ENCODE peak calls at places on chromosomes 11 and 22, in five cellular contexts. One of them, this sample, is unnamed.

GRCh38 chr22:49427341-49427740 is 400.3 kb downstream of the BRD1 start:
- DNase-seq in cardiac muscle cell: no peak
- DNase-seq in fibroblast of mammary gland: no peak
- DNase-seq in GM13977: no peak
- DNase-seq in A549: no peak
- DNase-seq in this sample: no peak

GRCh38 chr11:84819128-84819527 is 808.0 kb downstream of the DLG2 start:
- DNase-seq in cardiac muscle cell: no peak
- DNase-seq in fibroblast of mammary gland: peak
- DNase-seq in GM13977: no peak
- DNase-seq in A549: no peak
- DNase-seq in this sample: no peak

GRCh38 chr11:8111636-8112035 is 30.6 kb downstream of the TUB start:
- DNase-seq in cardiac muscle cell: no peak
- DNase-seq in fibroblast of mammary gland: no peak
- DNase-seq in GM13977: no peak
- DNase-seq in A549: no peak
- DNase-seq in this sample: no peak

GRCh38 chr11:92846542-92847125 is 122.8 kb upstream of the MTNR1B start:
- DNase-seq in cardiac muscle cell: no peak
- DNase-seq in fibroblast of mammary gland: no peak
- DNase-seq in GM13977: no peak
- DNase-seq in A549: no peak
- DNase-seq in this sample: no peak

GRCh38 chr22:45009881-45010531 is at the start of gene PHF21B:
- DNase-seq in cardiac muscle cell: peak
- DNase-seq in fibroblast of mammary gland: peak
- DNase-seq in GM13977: peak
- DNase-seq in A549: peak
- DNase-seq in this sample: peak

GRCh38 chr11:46342237-46342636 is 5.0 kb upstream of the DGKZ start:
- DNase-seq in cardiac muscle cell: peak
- DNase-seq in fibroblast of mammary gland: no peak
- DNase-seq in GM13977: no peak
- DNase-seq in A549: no peak
- DNase-seq in this sample: no peak

GRCh38 chr11:132278801-132279574 is 908.6 kb downstream of the NTM start:
- DNase-seq in cardiac muscle cell: peak
- DNase-seq in fibroblast of mammary gland: peak
- DNase-seq in GM13977: peak
- DNase-seq in A549: no peak
- DNase-seq in this sample: no peak

GRCh38 chr11:75467311-75467710 is 34.3 kb upstream of the KLHL35 start:
- DNase-seq in cardiac muscle cell: no peak
- DNase-seq in fibroblast of mammary gland: no peak
- DNase-seq in GM13977: no peak
- DNase-seq in A549: no peak
- DNase-seq in this sample: no peak

GRCh38 chr22:26835929-26836528 is 178.6 kb downstream of the MIAT start:
- DNase-seq in cardiac muscle cell: peak
- DNase-seq in fibroblast of mammary gland: peak
- DNase-seq in GM13977: peak
- DNase-seq in A549: peak
- DNase-seq in this sample: peak

GRCh38 chr22:47923011-47923427 is 1160.6 kb downstream of the TBC1D22A start:
- DNase-seq in cardiac muscle cell: no peak
- DNase-seq in fibroblast of mammary gland: no peak
- DNase-seq in GM13977: no peak
- DNase-seq in A549: no peak
- DNase-seq in this sample: no peak

GRCh38 chr22:39290248-39290720 is 29.1 kb downstream of the RPL3 start:
- DNase-seq in cardiac muscle cell: no peak
- DNase-seq in fibroblast of mammary gland: no peak
- DNase-seq in GM13977: no peak
- DNase-seq in A549: no peak
- DNase-seq in this sample: no peak

GRCh38 chr11:34621876-34622275 is 983 bp downstream of the EHF start:
- DNase-seq in cardiac muscle cell: no peak
- DNase-seq in fibroblast of mammary gland: peak
- DNase-seq in GM13977: no peak
- DNase-seq in A549: no peak
- DNase-seq in this sample: no peak

GRCh38 chr11:107591098-107591445 is at the start of gene ELMOD1:
- DNase-seq in cardiac muscle cell: peak
- DNase-seq in fibroblast of mammary gland: peak
- DNase-seq in GM13977: peak
- DNase-seq in A549: peak
- DNase-seq in this sample: peak

GRCh38 chr11:538431-539051 is 1.2 kb downstream of the LRRC56 start:
- DNase-seq in cardiac muscle cell: no peak
- DNase-seq in fibroblast of mammary gland: no peak
- DNase-seq in GM13977: no peak
- DNase-seq in A549: no peak
- DNase-seq in this sample: peak

GRCh38 chr22:23263651-23264555 is 83.6 kb downstream of the BCR start:
- DNase-seq in cardiac muscle cell: no peak
- DNase-seq in fibroblast of mammary gland: peak
- DNase-seq in GM13977: no peak
- DNase-seq in A549: no peak
- DNase-seq in this sample: no peak

GRCh38 chr11:71580057-71581003 is 2.3 kb downstream of the KRTAP5-11 start:
- DNase-seq in cardiac muscle cell: peak
- DNase-seq in fibroblast of mammary gland: peak
- DNase-seq in GM13977: peak
- DNase-seq in A549: peak
- DNase-seq in this sample: peak

GRCh38 chr11:126192386-126192785 is 19.1 kb downstream of the RPUSD4 start:
- DNase-seq in cardiac muscle cell: no peak
- DNase-seq in fibroblast of mammary gland: no peak
- DNase-seq in GM13977: no peak
- DNase-seq in A549: no peak
- DNase-seq in this sample: no peak

GRCh38 chr11:122741613-122742012 is 86.1 kb downstream of the UBASH3B start:
- DNase-seq in cardiac muscle cell: peak
- DNase-seq in fibroblast of mammary gland: peak
- DNase-seq in GM13977: no peak
- DNase-seq in A549: no peak
- DNase-seq in this sample: no peak

GRCh38 chr11:92709329-92709728 is 260.1 kb upstream of the MTNR1B start:
- DNase-seq in cardiac muscle cell: no peak
- DNase-seq in fibroblast of mammary gland: no peak
- DNase-seq in GM13977: no peak
- DNase-seq in A549: no peak
- DNase-seq in this sample: no peak

GRCh38 chr11:120756931-120757330 is 245.4 kb downstream of the GRIK4 start:
- DNase-seq in cardiac muscle cell: no peak
- DNase-seq in fibroblast of mammary gland: no peak
- DNase-seq in GM13977: no peak
- DNase-seq in A549: no peak
- DNase-seq in this sample: no peak

GRCh38 chr11:65574963-65575567 is 788 bp upstream of the EHBP1L1 start:
- DNase-seq in cardiac muscle cell: no peak
- DNase-seq in fibroblast of mammary gland: peak
- DNase-seq in GM13977: peak
- DNase-seq in A549: no peak
- DNase-seq in this sample: no peak

GRCh38 chr11:81870066-81870412 is 863.6 kb downstream of the FAM181B start:
- DNase-seq in cardiac muscle cell: no peak
- DNase-seq in fibroblast of mammary gland: no peak
- DNase-seq in GM13977: peak
- DNase-seq in A549: no peak
- DNase-seq in this sample: no peak

GRCh38 chr11:76835928-76836612 is 24.6 kb upstream of the ACER3 start:
- DNase-seq in cardiac muscle cell: peak
- DNase-seq in fibroblast of mammary gland: peak
- DNase-seq in GM13977: no peak
- DNase-seq in A549: no peak
- DNase-seq in this sample: no peak

GRCh38 chr11:60515144-60515855 is at the start of gene MS4A13:
- DNase-seq in cardiac muscle cell: no peak
- DNase-seq in fibroblast of mammary gland: no peak
- DNase-seq in GM13977: no peak
- DNase-seq in A549: no peak
- DNase-seq in this sample: no peak

GRCh38 chr11:23123766-23124165 is 263.5 kb upstream of the CCDC179 start:
- DNase-seq in cardiac muscle cell: peak
- DNase-seq in fibroblast of mammary gland: peak
- DNase-seq in GM13977: no peak
- DNase-seq in A549: no peak
- DNase-seq in this sample: no peak

GRCh38 chr22:48756146-48757111 is 1071.2 kb downstream of the BRD1 start:
- DNase-seq in cardiac muscle cell: no peak
- DNase-seq in fibroblast of mammary gland: no peak
- DNase-seq in GM13977: peak
- DNase-seq in A549: no peak
- DNase-seq in this sample: no peak

GRCh38 chr11:113506893-113507292 is 31.7 kb upstream of the DRD2 start:
- DNase-seq in cardiac muscle cell: peak
- DNase-seq in fibroblast of mammary gland: no peak
- DNase-seq in GM13977: no peak
- DNase-seq in A549: no peak
- DNase-seq in this sample: no peak

DNA sequence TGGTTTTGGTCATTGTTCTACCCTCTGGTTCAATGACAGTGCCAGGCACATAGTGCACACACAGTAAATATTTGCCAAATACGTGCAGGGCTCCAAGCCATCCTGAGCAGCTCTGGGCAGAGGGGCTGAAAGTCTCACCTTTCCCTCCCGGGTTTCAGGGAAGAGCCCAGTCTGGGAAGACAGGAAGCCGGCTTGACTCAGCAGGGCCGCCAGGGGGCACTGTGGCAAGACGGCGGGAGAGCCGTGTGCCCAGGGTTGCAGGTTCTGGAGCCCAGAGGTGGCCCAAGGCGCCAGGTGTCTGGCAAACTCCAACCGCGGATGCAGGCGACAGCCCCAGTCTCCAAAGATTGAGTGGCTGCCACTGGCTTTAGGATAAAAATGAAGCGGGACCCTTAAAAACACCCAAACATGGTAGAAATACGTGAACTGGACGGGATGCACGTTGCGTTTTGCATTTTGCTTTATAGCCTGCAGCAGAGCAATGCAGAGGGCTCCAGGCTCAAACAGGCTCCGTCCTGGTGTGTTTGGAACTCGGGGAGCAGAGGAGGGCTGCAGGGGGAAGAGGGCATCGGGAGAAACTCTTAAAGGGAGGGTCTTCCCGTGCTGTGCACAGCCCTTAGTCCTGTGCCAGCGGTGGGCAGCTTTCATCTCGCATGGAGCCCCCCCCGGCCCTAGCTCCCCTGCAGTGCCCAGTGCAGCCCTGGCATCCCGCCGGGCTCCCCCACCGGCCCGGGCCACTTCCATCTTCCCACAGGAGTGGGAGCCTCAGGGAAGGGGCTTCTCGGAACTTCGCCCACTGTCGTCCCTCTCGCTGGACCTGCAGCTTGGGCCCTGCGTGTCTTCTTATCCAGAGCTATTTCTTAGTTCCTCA is 10.7 kb downstream of the KRTAP5-5 start:
- DNase-seq in cardiac muscle cell: peak
- DNase-seq in fibroblast of mammary gland: peak
- DNase-seq in GM13977: peak
- DNase-seq in A549: peak
- DNase-seq in this sample: peak
- TF ChIP-seq CTCF in cardiac muscle cell: peak
- TF ChIP-seq CTCF in fibroblast of mammary gland: peak
- TF ChIP-seq CTCF in GM13977: peak
- TF ChIP-seq CTCF in A549: peak
- TF ChIP-seq CTCF in this sample: peak

DNA sequence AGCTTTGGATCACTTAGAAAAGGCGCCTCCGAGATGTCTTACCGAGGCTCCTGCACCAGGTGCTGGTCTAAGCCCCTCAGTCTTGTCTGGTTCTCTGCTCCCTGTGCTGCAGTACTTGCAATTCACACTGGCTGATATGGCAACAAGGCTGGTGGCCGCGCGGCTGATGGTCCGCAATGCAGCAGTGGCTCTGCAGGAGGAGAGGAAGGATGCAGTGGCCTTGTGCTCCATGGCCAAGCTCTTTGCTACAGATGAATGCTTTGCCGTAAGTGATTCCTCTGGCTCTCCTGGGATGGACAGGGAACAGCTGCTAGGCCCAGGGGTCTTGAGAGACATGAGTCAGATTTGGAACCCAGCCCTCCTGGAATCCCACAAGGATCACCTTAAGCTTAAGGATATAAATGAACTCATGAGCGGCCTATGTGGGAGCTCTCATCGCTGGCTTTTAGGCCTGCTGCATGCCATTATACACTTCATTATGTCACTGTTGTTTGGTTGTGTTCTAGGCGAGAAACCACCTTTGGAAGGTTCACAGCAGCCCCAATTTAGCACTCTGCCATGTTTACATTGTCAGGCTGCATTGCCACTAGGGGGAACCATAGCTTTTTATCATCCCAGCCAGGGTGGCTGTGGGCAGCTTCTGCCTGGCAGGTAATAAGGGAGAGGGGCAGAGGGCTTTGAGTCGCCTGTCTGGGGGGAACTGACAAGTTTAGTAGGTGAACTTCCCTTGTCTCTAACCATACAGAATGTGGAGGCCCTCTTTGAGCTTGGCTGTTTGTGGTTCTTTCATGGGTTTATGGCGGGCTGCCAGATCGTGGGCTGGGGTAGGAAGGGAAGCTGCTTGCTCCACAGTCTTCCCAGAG is 8.5 kb downstream of the ACAD8 start:
- DNase-seq in cardiac muscle cell: peak
- DNase-seq in fibroblast of mammary gland: peak
- DNase-seq in GM13977: peak
- DNase-seq in A549: peak
- DNase-seq in this sample: peak
- TF ChIP-seq CTCF in cardiac muscle cell: peak
- TF ChIP-seq CTCF in fibroblast of mammary gland: peak
- TF ChIP-seq CTCF in GM13977: peak
- TF ChIP-seq CTCF in A549: peak
- TF ChIP-seq CTCF in this sample: peak

GRCh38 chr11:103671143-103671651 is 365.2 kb upstream of the DDI1 start:
- DNase-seq in cardiac muscle cell: no peak
- DNase-seq in fibroblast of mammary gland: no peak
- DNase-seq in GM13977: no peak
- DNase-seq in A549: no peak
- DNase-seq in this sample: no peak
- TF ChIP-seq CTCF in cardiac muscle cell: no peak
- TF ChIP-seq CTCF in fibroblast of mammary gland: peak
- TF ChIP-seq CTCF in GM13977: no peak
- TF ChIP-seq CTCF in A549: no peak
- TF ChIP-seq CTCF in this sample: peak

GRCh38 chr11:96017872-96018271 is 94.0 kb upstream of the MTMR2 start:
- DNase-seq in cardiac muscle cell: no peak
- DNase-seq in fibroblast of mammary gland: peak
- DNase-seq in GM13977: no peak
- DNase-seq in A549: no peak
- DNase-seq in this sample: no peak
- TF ChIP-seq CTCF in cardiac muscle cell: no peak
- TF ChIP-seq CTCF in fibroblast of mammary gland: no peak
- TF ChIP-seq CTCF in GM13977: no peak
- TF ChIP-seq CTCF in A549: no peak
- TF ChIP-seq CTCF in this sample: no peak

GRCh38 chr22:37731804-37732471 is 35.1 kb downstream of the TRIOBP start:
- DNase-seq in cardiac muscle cell: no peak
- DNase-seq in fibroblast of mammary gland: no peak
- DNase-seq in GM13977: no peak
- DNase-seq in A549: peak
- DNase-seq in this sample: no peak
- TF ChIP-seq CTCF in cardiac muscle cell: peak
- TF ChIP-seq CTCF in fibroblast of mammary gland: no peak
- TF ChIP-seq CTCF in GM13977: peak
- TF ChIP-seq CTCF in A549: no peak
- TF ChIP-seq CTCF in this sample: no peak